ENCODE peak calls at places on chromosomes 7 and 10, in nine cellular contexts. N is kidney; E is type B pancreatic cell; B is H9; K is PC-3; S is transverse colon; Y is ovary; X is CD4-positive, alpha-beta T cell; D is IMR-90. F is an unnamed sample.

GRCh38 chr7:107564553-107565298 is 955 bp downstream of the DUS4L start:
- DNase-seq in Y (no peak), D (peak; percentile 95), N (no peak), S (no peak), K (peak; percentile 86), E (no peak), B (no peak), X (no peak), F (no peak)

GRCh38 chr10:58300676-58301075 is 31.7 kb downstream of the CISD1 start:
- DNase-seq in N (no peak), B (no peak), E (no peak), X (no peak), K (no peak), D (no peak), S (no peak), Y (no peak), F (no peak)

GRCh38 chr7:81903115-81903514 is 133.3 kb upstream of the HGF start:
- DNase-seq in E (no peak), D (peak; percentile 10), B (no peak), S (no peak), Y (no peak), N (peak; percentile 39), X (no peak), K (peak; percentile 29), F (no peak)

GRCh38 chr10:111872591-111872990 is 311.0 kb downstream of the GPAM start:
- DNase-seq in S (no peak), Y (no peak), X (no peak), E (no peak), D (no peak), B (no peak), N (no peak), K (no peak), F (no peak)

GRCh38 chr10:75038335-75038734 is 73.1 kb upstream of the SAMD8 start:
- DNase-seq in X (no peak), K (no peak), B (no peak), Y (peak; percentile 63), D (peak; percentile 76), N (no peak), S (no peak), E (no peak), F (no peak)

GRCh38 chr7:139943391-139943790 is 114.3 kb downstream of the TBXAS1 start:
- DNase-seq in E (no peak), Y (no peak), K (no peak), S (no peak), X (no peak), D (no peak), N (no peak), B (no peak), F (peak; percentile 27)

GRCh38 chr7:36604801-36605200 is 119.5 kb downstream of the AOAH start:
- DNase-seq in E (no peak), B (no peak), N (no peak), X (no peak), D (no peak), Y (no peak), S (no peak), K (no peak), F (no peak)

GRCh38 chr7:140638311-140638791 is 2.3 kb downstream of the DENND2A start:
- DNase-seq in X (no peak), B (peak; percentile 84), S (no peak), E (no peak), K (peak; percentile 46), D (peak; percentile 82), N (no peak), Y (peak; percentile 63), F (no peak)

GRCh38 chr7:68925241-68925640 is 673.0 kb upstream of the AUTS2 start:
- DNase-seq in N (no peak), E (no peak), B (no peak), S (no peak), X (no peak), K (no peak), Y (no peak), D (no peak), F (no peak)

GRCh38 chr7:586494-586893 is 66.8 kb upstream of the PDGFA start:
- DNase-seq in X (no peak), B (no peak), D (no peak), Y (no peak), N (peak; percentile 53), S (no peak), K (no peak), E (no peak), F (no peak)

GRCh38 chr10:118729200-118729599 is 25.6 kb downstream of the CACUL1 start:
- DNase-seq in B (no peak), E (no peak), N (no peak), K (no peak), S (no peak), D (no peak), X (no peak), Y (no peak), F (no peak)

GRCh38 chr10:118723467-118723866 is 31.3 kb downstream of the CACUL1 start:
- DNase-seq in E (no peak), D (peak; percentile 71), S (no peak), K (no peak), X (no peak), N (no peak), Y (no peak), B (no peak), F (no peak)

GRCh38 chr10:118722694-118723093 is 32.1 kb downstream of the CACUL1 start:
- DNase-seq in B (no peak), S (no peak), N (no peak), K (no peak), X (no peak), E (no peak), Y (no peak), D (no peak), F (no peak)

GRCh38 chr10:118729641-118730258 is 25.0 kb downstream of the CACUL1 start:
- DNase-seq in B (no peak), X (no peak), D (no peak), E (no peak), Y (no peak), N (no peak), S (no peak), K (no peak), F (no peak)

DNA sequence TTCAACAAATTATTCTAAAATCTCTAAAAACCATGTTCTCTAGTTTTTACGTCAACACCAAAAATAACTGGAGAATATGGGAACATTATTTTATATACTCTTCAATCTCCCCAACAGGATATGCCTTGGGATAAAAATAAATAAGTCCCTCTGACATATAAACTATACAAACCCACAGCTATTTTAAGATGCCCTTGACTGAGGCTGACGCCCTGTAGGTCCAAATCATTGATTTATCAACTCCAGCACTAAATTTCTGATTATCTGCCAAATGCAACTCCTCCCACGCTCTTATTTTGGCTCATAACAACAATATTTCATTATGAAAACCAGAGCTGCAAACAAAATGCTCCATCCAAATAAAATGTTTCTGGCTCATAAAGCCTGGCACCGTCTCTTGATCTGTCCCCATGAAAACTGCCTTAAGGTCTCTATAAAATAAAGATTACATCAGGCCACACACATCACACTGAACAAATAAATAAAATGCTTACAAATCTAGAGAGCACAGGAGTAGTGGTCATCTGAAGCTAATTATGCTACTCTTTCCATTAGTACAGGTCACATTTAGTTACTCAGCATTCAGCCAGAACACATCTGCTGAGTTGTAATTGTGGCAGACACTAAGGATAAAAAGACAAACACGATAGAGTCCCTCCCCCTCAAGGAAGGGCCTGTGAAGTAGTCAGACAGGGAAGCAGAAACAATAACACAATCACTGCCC is 28.8 kb downstream of the CACUL1 start:
- DNase-seq in B (no peak), Y (no peak), N (no peak), K (peak; percentile 18), D (peak; percentile 59), X (no peak), S (no peak), E (no peak), F (no peak)
- TF ChIP-seq CTCF in B (no peak), Y (no peak), N (no peak), K (no peak), D (no peak), X (no peak), S (no peak), E (no peak), F (no peak)

DNA sequence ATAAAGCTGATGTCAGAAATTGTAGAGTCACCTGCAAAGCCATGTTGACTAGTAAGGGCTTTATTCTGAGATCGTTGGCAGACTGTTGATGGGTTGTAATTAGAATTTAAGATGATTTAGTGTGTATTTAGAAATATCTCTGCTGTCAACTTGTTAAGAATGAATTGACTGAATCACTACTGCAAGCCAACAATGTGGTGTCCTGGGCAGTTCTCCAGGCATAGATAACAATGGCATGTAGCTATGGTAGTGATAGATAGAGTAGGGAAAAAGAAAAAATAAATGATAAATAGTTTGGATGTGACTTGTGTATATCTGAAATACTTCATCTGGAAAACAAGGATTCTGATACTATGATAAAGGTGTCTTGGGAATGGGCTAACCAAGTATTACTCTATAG is 640.2 kb downstream of the ARL4A start:
- DNase-seq in B (no peak), N (no peak), E (no peak), S (no peak), Y (no peak), K (peak; percentile 24), X (no peak), D (peak; percentile 1), F (no peak)
- TF ChIP-seq CTCF in B (no peak), N (no peak), E (no peak), S (no peak), Y (no peak), K (no peak), X (no peak), D (no peak), F (no peak)

DNA sequence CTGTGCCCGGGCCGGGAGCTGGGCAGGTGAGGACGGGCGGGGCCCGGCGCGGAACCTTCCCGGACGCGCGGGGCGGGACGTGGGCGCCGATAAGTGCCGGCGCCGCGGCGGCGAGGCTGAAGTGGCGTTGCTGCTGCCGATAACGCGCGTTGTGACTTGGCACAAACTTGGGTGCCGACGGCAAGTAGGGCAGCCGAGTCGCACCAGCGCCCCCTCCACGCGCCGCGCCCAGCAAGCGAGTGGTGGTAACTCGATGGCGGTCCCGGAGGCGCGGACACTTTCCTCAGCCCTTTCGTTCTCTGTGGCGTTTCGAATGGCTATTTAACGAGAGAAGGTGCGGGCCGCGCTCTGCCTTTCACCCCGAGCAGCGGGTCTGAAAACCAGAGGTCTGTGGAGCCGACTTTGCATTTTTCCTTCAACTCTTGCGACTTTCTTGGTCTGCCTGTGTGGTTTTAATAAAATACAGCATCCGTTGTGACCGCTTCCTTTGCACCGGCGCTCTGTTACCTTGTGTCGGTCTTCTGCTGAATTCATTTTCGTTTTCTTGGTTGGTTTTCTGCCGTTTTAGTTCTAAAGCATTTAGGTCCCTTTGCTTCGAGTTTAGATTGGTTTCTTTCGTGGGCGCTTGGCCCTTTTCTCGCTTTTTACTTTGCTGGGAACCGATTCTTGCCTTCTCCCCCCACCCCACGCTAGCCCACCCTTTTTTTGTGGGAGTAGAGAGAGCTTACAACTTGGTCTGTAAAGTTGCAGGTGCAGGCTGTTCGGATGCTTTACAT is 704 bp downstream of the STK17A start:
- DNase-seq in X (peak; percentile 67), N (peak; percentile 89), S (peak; percentile 74), E (peak; percentile 76), B (peak; percentile 51), Y (peak; percentile 71), D (peak; percentile 46), K (peak; percentile 50), F (peak; percentile 90)
- TF ChIP-seq CTCF in X (peak; percentile 28), N (no peak), S (no peak), E (no peak), B (no peak), Y (no peak), D (no peak), K (no peak), F (peak; percentile 34)

DNA sequence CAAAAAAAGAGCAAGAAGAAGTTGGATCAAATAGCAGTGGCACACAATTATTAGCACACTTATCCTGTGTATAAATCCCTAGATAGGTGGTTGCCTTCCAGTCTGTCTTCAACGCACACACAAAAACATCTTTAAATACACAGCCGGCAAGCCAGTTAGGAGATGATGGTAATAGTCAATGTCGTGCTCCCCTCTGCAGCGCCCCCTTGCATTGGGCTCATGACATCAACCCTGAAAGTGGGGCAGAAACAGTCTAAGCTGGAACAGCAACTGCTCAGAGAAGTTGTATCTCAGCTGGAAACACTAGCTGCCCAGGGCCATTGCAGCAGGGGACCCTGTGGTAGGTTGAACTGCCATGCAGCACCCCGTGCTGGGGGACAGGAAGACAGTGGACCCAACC is 179.5 kb upstream of the YAE1 start:
- DNase-seq in X (no peak), B (peak; percentile 48), Y (no peak), K (no peak), S (no peak), N (no peak), E (no peak), D (no peak), F (no peak)
- TF ChIP-seq CTCF in X (no peak), B (peak; percentile 61), Y (no peak), K (no peak), S (no peak), N (no peak), E (no peak), D (no peak), F (no peak)

F was measured in osteocyte.